ENCODE peak calls at places on chromosomes 7 and 10, in nine cellular contexts. Y, S, J, N, H, B, X, Q and O are unnamed samples.

GRCh38 chr7:139572071-139572470 is 48.6 kb downstream of the CLEC2L start:
- DNase-seq in B (no peak), Q (no peak), Y (no peak), N (no peak), J (no peak), S (no peak), H (no peak), X (no peak), O (no peak)

GRCh38 chr10:76021391-76021790 is 590.0 kb downstream of the LRMDA start:
- DNase-seq in S (no peak), Q (no peak), J (no peak), N (no peak), Y (no peak), H (no peak), X (no peak), B (no peak), O (no peak)

GRCh38 chr10:52443419-52444388 is 129.6 kb downstream of the DKK1 start:
- DNase-seq in B (no peak), S (no peak), N (no peak), H (peak), Y (peak), Q (no peak), J (peak), X (no peak), O (no peak)

GRCh38 chr7:27367179-27367929 is 124.8 kb downstream of the EVX1 start:
- DNase-seq in X (no peak), N (no peak), B (no peak), Y (no peak), S (no peak), H (no peak), J (no peak), Q (no peak), O (no peak)

GRCh38 chr7:28840515-28841125 is 117.5 kb downstream of the TRIL start:
- DNase-seq in Y (peak), B (no peak), S (no peak), H (no peak), Q (no peak), J (no peak), N (no peak), X (no peak), O (no peak)

GRCh38 chr7:132783824-132784223 is 207.6 kb upstream of the PLXNA4 start:
- DNase-seq in B (no peak), X (no peak), S (no peak), J (peak), N (no peak), Q (no peak), H (peak), Y (peak), O (no peak)

GRCh38 chr7:132108553-132108952 is 467.7 kb downstream of the PLXNA4 start:
- DNase-seq in S (no peak), Y (no peak), Q (no peak), H (no peak), B (no peak), N (no peak), X (no peak), J (no peak), O (no peak)

GRCh38 chr7:55128693-55129394 is 110.0 kb downstream of the EGFR start:
- DNase-seq in X (no peak), S (no peak), Y (no peak), B (peak), N (no peak), J (no peak), Q (no peak), H (no peak), O (no peak)

GRCh38 chr7:134645935-134646334 is 718 bp upstream of the BPGM start:
- DNase-seq in J (no peak), S (no peak), H (no peak), X (no peak), Q (no peak), Y (no peak), N (no peak), B (no peak), O (no peak)

GRCh38 chr10:110212119-110213006 is 5.0 kb downstream of the MXI1 start:
- DNase-seq in B (peak), N (no peak), X (no peak), J (no peak), S (no peak), H (no peak), Y (no peak), Q (no peak), O (no peak)

GRCh38 chr7:47147213-47147631 is 434.7 kb downstream of the TNS3 start:
- DNase-seq in N (no peak), Q (no peak), B (no peak), S (no peak), Y (no peak), X (no peak), J (no peak), H (no peak), O (no peak)

GRCh38 chr7:27133409-27134157 is 3.0 kb upstream of the HOXA4 start:
- DNase-seq in N (no peak), H (no peak), B (no peak), Y (no peak), J (no peak), X (no peak), Q (no peak), S (no peak), O (no peak)

GRCh38 chr7:38798552-38799267 is 110.3 kb downstream of the VPS41 start:
- DNase-seq in S (no peak), Y (no peak), Q (no peak), N (no peak), B (no peak), X (no peak), H (no peak), J (no peak), O (no peak)

GRCh38 chr10:8053446-8054242 is 844 bp upstream of the GATA3 start:
- DNase-seq in B (peak), N (peak), X (peak), H (peak), Q (no peak), J (peak), Y (peak), S (peak), O (peak)

GRCh38 chr7:138891446-138891810 is 89.8 kb downstream of the KIAA1549 start:
- DNase-seq in Q (no peak), X (no peak), H (no peak), N (no peak), J (no peak), B (no peak), S (no peak), Y (no peak), O (no peak)

GRCh38 chr7:101614098-101614938 is 14.8 kb downstream of the MYL10 start:
- DNase-seq in B (peak), Y (no peak), Q (no peak), S (no peak), N (no peak), J (no peak), H (no peak), X (no peak), O (no peak)

GRCh38 chr7:33813331-33813730 is 92.0 kb upstream of the BMPER start:
- DNase-seq in J (no peak), H (no peak), S (no peak), Y (no peak), N (no peak), X (no peak), B (no peak), Q (no peak), O (no peak)

GRCh38 chr7:18846765-18847215 is 270.6 kb downstream of the TWIST1 start:
- DNase-seq in J (peak), H (no peak), X (no peak), Y (no peak), N (no peak), B (no peak), S (no peak), Q (no peak), O (no peak)

GRCh38 chr7:140247564-140247963 is 70.8 kb upstream of the KDM7A start:
- DNase-seq in X (no peak), Y (no peak), B (peak), Q (no peak), J (no peak), N (no peak), H (no peak), S (no peak), O (no peak)

GRCh38 chr7:97835296-97836138 is 36.7 kb downstream of the ASNS start:
- DNase-seq in J (peak), N (peak), H (peak), Y (peak), Q (no peak), S (peak), B (peak), X (peak), O (peak)